ENCODE peak calls at places on chromosomes 16 and 17, in five cellular contexts. Q is Peyer's patch, M is Panc1, W is tibial nerve, I is AG10803. R is an unnamed sample.

GRCh38 chr16:29146266-29146665 is 161.4 kb downstream of the LAT start:
- DNase-seq in W (peak), M (no peak), Q (no peak), I (no peak), R (no peak)

GRCh38 chr17:30550512-30551273 is 73.5 kb downstream of the GOSR1 start:
- DNase-seq in W (no peak), M (no peak), I (peak), Q (peak), R (no peak)

GRCh38 chr17:82780195-82780594 is 28.3 kb downstream of the TBCD start:
- DNase-seq in I (no peak), Q (no peak), W (no peak), M (no peak), R (no peak)

GRCh38 chr17:21285164-21286065 is 904 bp downstream of the MAP2K3 start:
- DNase-seq in M (no peak), Q (peak), W (no peak), I (peak), R (no peak)

GRCh38 chr17:83009414-83010322 is 69.7 kb upstream of the METRNL start:
- DNase-seq in I (no peak), W (no peak), M (no peak), Q (no peak), R (no peak)

GRCh38 chr17:47077576-47077975 is 98.5 kb upstream of the RPRML start:
- DNase-seq in M (no peak), I (no peak), Q (no peak), W (no peak), R (no peak)

GRCh38 chr17:28551421-28552186 is 820 bp downstream of the UNC119 start:
- DNase-seq in I (peak), M (no peak), Q (no peak), W (no peak), R (no peak)

GRCh38 chr17:48915459-48916282 is 7.5 kb downstream of the UBE2Z start:
- DNase-seq in W (no peak), I (peak), M (no peak), Q (no peak), R (peak)

GRCh38 chr17:45092932-45093430 is 31.9 kb downstream of the NMT1 start:
- DNase-seq in I (peak), Q (peak), W (peak), M (peak), R (peak)

GRCh38 chr16:30997000-30997886 is 12.2 kb downstream of the HSD3B7 start:
- DNase-seq in Q (peak), W (peak), M (peak), I (peak), R (no peak)

GRCh38 chr16:78274771-78275170 is 175.3 kb downstream of the WWOX start:
- DNase-seq in W (no peak), M (no peak), I (no peak), Q (no peak), R (no peak)

GRCh38 chr16:70429888-70430666 is 8.8 kb downstream of the ST3GAL2 start:
- DNase-seq in I (no peak), Q (peak), M (no peak), W (no peak), R (no peak)

GRCh38 chr17:4782652-4783051 is 3.5 kb downstream of the VMO1 start:
- DNase-seq in Q (no peak), W (no peak), I (no peak), M (no peak), R (no peak)
- TF ChIP-seq CTCF in Q (no peak), W (no peak), I (no peak), M (no peak), R (no peak)

GRCh38 chr16:369275-369865 is 968 bp downstream of the MRPL28 start:
- DNase-seq in W (no peak), M (no peak), I (no peak), Q (no peak), R (no peak)
- H3K4me3 ChIP-seq in W (peak), M (peak), I (peak), Q (peak), R (peak)

DNA sequence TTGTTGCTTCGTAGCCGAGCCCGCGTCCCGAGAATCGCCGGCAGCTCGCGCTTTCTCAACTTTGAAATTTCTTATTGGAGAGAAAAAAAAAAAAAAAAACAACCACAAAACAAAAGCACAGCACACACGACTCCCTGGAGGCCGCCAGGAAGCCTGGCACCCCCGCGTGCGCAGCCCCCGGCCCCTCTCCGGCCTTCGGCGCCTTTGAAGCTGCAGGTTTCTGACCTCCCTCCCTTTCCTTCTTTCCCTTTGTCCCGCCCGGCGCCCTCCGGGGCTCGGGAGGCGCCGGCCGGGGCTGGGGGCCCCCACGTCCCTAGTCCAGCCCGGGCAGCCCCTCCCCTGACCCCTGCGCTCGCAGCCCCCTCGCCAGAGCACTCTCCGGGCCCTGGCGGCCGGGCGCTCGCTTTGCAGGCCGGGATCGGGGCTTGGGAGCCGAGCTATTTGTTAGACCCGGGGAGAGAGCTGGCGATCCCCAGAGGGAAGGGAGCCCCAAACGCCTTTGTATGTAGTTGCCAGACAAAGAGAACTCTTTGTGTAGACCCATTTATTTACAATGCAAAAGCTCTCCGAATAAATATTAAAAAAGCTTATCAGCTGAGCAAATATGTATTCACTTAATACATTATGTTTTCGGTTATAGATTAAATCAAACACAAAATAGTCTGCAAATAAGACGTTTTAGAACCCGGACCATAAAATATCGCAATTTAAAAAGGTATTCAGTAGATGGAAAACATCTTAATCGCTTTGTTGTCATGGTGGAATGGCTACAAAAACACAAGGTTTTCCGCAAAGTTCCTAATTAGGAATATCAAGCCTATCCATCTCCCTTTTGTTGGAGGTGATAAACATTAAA is 2.3 kb downstream of the BAHCC1 start:
- DNase-seq in W (no peak), M (no peak), Q (no peak), I (peak), R (no peak)
- TF ChIP-seq CTCF in W (no peak), M (no peak), Q (peak), I (peak), R (no peak)

DNA sequence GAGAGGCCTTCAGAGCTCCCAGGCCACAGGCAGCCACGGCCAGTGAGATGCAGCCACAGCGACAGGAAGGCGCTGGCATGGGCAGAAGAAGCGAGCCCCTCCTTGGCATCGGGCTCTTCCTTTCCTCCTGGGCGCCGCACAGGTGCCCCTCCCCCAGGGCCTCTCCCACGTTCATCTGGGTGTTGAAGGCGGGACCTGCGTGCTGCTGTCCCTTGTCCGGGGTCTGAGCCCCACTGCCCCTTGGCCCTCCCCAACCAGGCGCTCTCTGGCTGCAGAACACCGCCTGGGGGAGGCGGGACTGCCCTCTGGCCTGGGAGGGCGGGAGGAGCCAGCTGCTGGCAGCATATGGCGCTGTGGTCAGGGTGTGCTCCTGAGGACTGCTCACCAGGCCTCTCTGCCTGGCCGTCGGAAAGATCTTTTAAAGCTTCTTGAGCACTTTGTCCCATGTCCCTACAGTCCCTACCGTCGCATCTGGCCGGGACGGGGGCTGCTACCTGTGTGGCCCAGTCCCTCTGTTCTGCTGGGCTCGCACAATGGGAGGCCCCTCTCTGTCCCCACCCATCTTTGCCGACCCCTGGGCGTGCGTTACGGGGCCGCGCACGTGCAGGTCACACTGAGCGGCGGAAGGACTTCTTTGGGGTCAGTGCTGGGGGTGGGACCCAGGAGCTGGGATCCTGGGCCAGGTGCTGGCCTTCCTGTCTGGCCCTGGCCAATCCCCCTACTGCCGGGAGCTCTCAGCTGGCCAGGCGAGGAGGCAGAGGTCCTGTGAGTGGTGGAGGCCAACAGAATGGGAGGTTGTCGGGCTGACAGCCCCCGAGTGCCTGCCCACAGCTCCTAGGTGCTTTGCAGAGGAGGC is 1.7 kb downstream of the SLC25A10 start:
- DNase-seq in I (no peak), M (no peak), W (no peak), Q (no peak), R (no peak)
- H3K4me3 ChIP-seq in I (no peak), M (peak), W (peak), Q (peak), R (peak)

DNA sequence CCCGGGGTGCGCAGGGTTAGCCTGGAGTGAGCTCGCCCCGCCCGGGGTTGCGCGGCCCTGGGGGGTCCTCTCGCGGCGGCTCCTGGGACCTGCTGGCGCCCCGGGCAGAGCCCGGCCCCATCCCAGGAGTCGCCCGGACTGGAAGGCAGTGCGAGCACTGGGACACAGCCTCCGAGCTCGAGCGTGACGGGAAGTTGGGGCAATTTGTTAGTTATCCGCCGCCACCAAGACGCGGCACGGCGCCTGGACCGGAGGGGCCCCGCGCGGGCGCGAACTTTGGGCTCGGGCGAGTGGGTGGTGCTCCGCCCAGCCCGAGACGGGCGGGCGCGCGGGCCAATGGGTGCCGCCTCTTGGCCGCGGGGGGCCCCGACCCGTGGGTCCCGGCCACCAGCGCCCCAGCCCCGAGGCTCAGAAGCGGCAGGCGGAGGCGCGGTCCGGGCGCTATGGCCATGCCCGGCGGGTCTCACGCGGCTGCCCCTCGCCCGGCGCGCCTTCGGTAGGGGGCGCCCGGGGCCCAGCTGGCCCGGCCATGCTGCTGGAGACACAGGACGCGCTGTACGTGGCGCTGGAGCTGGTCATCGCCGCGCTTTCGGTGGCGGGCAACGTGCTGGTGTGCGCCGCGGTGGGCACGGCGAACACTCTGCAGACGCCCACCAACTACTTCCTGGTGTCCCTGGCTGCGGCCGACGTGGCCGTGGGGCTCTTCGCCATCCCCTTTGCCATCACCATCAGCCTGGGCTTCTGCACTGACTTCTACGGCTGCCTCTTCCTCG is at the start of gene ADORA2B:
- DNase-seq in Q (no peak), M (no peak), I (peak), W (no peak), R (no peak)
- TF ChIP-seq CTCF in Q (peak), M (peak), I (peak), W (peak), R (peak)